ENCODE peak calls at places on chromosomes 6 and 20, in eight cellular contexts. I is LNCaP clone FGC, S is PC-3, E is lung, K is fibroblast of pulmonary artery, W is psoas muscle, O is IMR-90, X is left ventricle myocardium inferior. B is an unnamed sample.
A peak's percentile ranks its signal among the peaks of the same experiment; 100 is the strongest.

GRCh38 chr6:124780621-124781020 is 181.6 kb upstream of the RNF217 start:
- DNase-seq in I (no peak), S (no peak), E (no peak), K (no peak), W (no peak), O (no peak), X (no peak), B (no peak)

GRCh38 chr6:159894991-159895390 is 4.2 kb downstream of the MAS1 start:
- DNase-seq in I (no peak), S (no peak), E (no peak), K (no peak), W (no peak), O (no peak), X (no peak), B (no peak)

GRCh38 chr6:166001359-166001758 is 166.3 kb downstream of the TBXT start:
- DNase-seq in I (no peak), S (no peak), E (no peak), K (no peak), W (no peak), O (no peak), X (no peak), B (no peak)

GRCh38 chr6:136706431-136706830 is 85.8 kb downstream of the MAP3K5 start:
- DNase-seq in I (no peak), S (no peak), E (no peak), K (no peak), W (no peak), O (no peak), X (no peak), B (no peak)

GRCh38 chr6:37826188-37826587 is 6.7 kb downstream of the ZFAND3 start:
- DNase-seq in I (no peak), S (no peak), E (no peak), K (peak; percentile 22), W (no peak), O (no peak), X (no peak), B (no peak)

GRCh38 chr20:24148372-24148771 is 159.8 kb upstream of the GGTLC1 start:
- DNase-seq in I (no peak), S (no peak), E (peak; percentile 42), K (no peak), W (no peak), O (no peak), X (no peak), B (no peak)

GRCh38 chr6:157599191-157599590 is 218.2 kb downstream of the ZDHHC14 start:
- DNase-seq in I (no peak), S (no peak), E (no peak), K (no peak), W (no peak), O (no peak), X (no peak), B (no peak)

GRCh38 chr20:10469599-10469998 is 34.5 kb downstream of the SLX4IP start:
- DNase-seq in I (peak; percentile 99), S (peak; percentile 87), E (peak; percentile 48), K (peak; percentile 94), W (no peak), O (peak; percentile 87), X (no peak), B (peak; percentile 87)

GRCh38 chr6:170313716-170314295 is 7.2 kb downstream of the FAM120B start:
- DNase-seq in I (no peak), S (no peak), E (no peak), K (no peak), W (no peak), O (peak; percentile 74), X (no peak), B (no peak)

GRCh38 chr6:153215242-153215641 is 84.2 kb upstream of the RGS17 start:
- DNase-seq in I (no peak), S (peak; percentile 4), E (no peak), K (peak; percentile 24), W (no peak), O (no peak), X (no peak), B (peak; percentile 9)

GRCh38 chr6:151655099-151655498 is 152.4 kb upstream of the ESR1 start:
- DNase-seq in I (no peak), S (no peak), E (no peak), K (no peak), W (no peak), O (no peak), X (no peak), B (no peak)

GRCh38 chr6:62285612-62286469 is at the start of gene KHDRBS2:
- DNase-seq in I (no peak), S (no peak), E (peak; percentile 91), K (peak; percentile 0), W (peak; percentile 89), O (no peak), X (peak; percentile 76), B (no peak)

GRCh38 chr6:52598123-52598823 is 21.4 kb upstream of the TRAM2 start:
- DNase-seq in I (no peak), S (peak; percentile 21), E (peak; percentile 48), K (peak; percentile 83), W (peak; percentile 75), O (peak; percentile 74), X (peak; percentile 36), B (peak; percentile 77)

GRCh38 chr6:13952101-13952500 is 27.3 kb downstream of the RNF182 start:
- DNase-seq in I (no peak), S (no peak), E (no peak), K (no peak), W (no peak), O (no peak), X (no peak), B (no peak)

GRCh38 chr6:43129434-43130194 is 41.5 kb upstream of the SRF start:
- DNase-seq in I (peak; percentile 49), S (peak; percentile 55), E (no peak), K (peak; percentile 58), W (no peak), O (peak; percentile 35), X (no peak), B (peak; percentile 51)

GRCh38 chr20:57738484-57738883 is 28.7 kb upstream of the PMEPA1 start:
- DNase-seq in I (peak; percentile 25), S (peak; percentile 26), E (no peak), K (peak; percentile 3), W (peak; percentile 12), O (no peak), X (no peak), B (no peak)

GRCh38 chr6:3340891-3341290 is 82.1 kb downstream of the PSMG4 start:
- DNase-seq in I (no peak), S (no peak), E (no peak), K (peak; percentile 29), W (no peak), O (peak; percentile 28), X (no peak), B (no peak)

GRCh38 chr6:40569162-40569920 is 17.8 kb downstream of the LRFN2 start:
- DNase-seq in I (no peak), S (no peak), E (no peak), K (no peak), W (no peak), O (no peak), X (no peak), B (no peak)

GRCh38 chr20:35511814-35512420 is 17.5 kb downstream of the C20orf173 start:
- DNase-seq in I (no peak), S (peak; percentile 68), E (no peak), K (peak; percentile 66), W (peak; percentile 14), O (peak; percentile 47), X (no peak), B (peak; percentile 39)

GRCh38 chr6:90216081-90216977 is 80.3 kb downstream of the BACH2 start:
- DNase-seq in I (no peak), S (no peak), E (no peak), K (no peak), W (no peak), O (peak; percentile 35), X (no peak), B (peak; percentile 7)

GRCh38 chr6:72287801-72288200 is 334.1 kb upstream of the KCNQ5 start:
- DNase-seq in I (no peak), S (no peak), E (no peak), K (no peak), W (no peak), O (peak; percentile 4), X (no peak), B (peak; percentile 10)

GRCh38 chr6:32166411-32167061 is 2.1 kb downstream of the EGFL8 start:
- DNase-seq in I (no peak), S (no peak), E (no peak), K (no peak), W (no peak), O (no peak), X (no peak), B (no peak)
- TF ChIP-seq CTCF in I (no peak), S (no peak), E (no peak), K (no peak), W (no peak), O (peak; percentile 7), X (no peak), B (no peak)

DNA sequence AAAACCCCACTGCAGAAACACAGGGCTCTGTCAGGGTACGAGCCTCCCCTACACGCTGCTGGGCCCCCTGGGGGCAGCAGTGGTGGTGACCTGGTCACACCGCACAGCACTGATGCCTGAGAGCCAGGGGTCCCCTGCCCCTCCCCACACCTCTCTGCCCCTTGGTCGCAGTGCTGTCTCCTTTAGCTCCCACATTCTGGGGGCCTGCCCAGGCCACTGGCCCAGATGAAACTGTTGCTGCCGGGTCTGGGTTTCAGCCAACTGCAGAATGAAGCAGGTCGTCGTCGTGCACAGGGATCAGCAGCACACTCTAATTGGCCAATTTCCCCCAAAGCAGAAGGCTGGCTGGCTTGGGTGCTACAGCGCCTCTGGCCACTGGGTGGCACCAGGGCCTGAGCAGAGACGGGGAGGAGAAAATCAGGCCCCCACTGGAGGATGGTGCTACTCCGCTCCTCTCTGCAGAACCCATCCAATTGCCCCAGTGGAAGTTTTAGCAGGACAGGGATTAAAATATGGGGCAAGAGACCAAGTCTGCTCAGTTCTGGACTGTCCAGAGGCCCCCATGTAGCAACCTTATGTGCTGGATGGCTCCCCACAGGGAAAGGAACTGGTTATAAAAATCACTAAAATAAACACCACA is 26.1 kb downstream of the DIDO1 start:
- DNase-seq in I (no peak), S (peak; percentile 74), E (peak; percentile 75), K (peak; percentile 82), W (peak; percentile 87), O (peak; percentile 64), X (peak; percentile 64), B (peak; percentile 75)
- H3K4me3 ChIP-seq in I (peak overlapping the region; percentile 33), S (no peak overlapping the region), E (no peak overlapping the region), K (no peak overlapping the region), W (no peak overlapping the region), O (no peak overlapping the region), X (no peak overlapping the region), B (no peak overlapping the region)

GRCh38 chr20:39745380-39745779 is 783.2 kb downstream of the DHX35 start:
- DNase-seq in I (no peak), S (no peak), E (no peak), K (no peak), W (no peak), O (no peak), X (no peak), B (no peak)
- TF ChIP-seq CTCF in I (no peak), S (no peak), E (no peak), K (no peak), W (no peak), O (no peak), X (no peak), B (no peak)

DNA sequence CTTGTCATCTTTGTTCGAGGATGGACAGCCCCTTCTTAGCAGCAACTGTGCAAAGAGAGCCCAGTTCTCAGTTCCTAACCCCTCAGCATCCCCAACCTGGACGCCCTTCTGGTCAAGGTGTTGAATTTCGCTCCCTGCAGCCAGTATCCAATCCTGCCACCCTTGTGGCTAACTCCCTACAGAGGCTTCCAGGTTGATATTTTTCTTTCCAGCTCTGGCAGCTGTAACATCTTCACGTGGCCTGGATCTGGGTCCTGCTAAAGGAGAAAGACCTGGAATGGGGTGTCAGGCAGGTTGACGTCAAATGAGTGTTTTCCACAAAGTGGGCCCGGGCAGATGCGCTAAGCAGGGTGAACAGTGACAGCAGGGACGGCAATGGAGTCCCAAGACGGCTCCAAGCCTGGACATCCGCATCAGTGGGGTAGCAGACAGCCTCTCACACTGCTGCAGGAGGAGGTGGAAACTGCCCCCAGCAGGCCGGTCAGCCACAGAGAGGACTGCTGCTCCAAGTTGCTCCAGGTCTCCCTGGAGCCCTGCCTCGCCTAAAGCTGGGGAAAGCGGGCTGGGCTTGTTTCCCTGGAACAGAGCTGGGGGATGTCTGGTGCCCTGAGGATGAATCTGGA is 1.0 kb upstream of the YTHDF1 start:
- DNase-seq in I (no peak), S (peak; percentile 14), E (no peak), K (no peak), W (no peak), O (no peak), X (no peak), B (no peak)
- H3K4me3 ChIP-seq in I (peak overlapping the region; percentile 72), S (peak overlapping the region; percentile 74), E (no peak overlapping the region), K (peak overlapping the region; percentile 86), W (peak overlapping the region; percentile 96), O (peak overlapping the region; percentile 66), X (peak overlapping the region; percentile 94), B (peak overlapping the region; percentile 82)